ENCODE peak calls at places on chromosomes 1 and 21, in nine cellular contexts. One of them, this sample, is unnamed.

GRCh38 chr1:205440476-205441317 is 15.1 kb downstream of the BLACAT1 start:
- DNase-seq in brain microvascular endothelial cell: peak; percentile 17
- DNase-seq in bronchial epithelial cell: peak; percentile 96
- DNase-seq in choroid plexus epithelial cell: peak; percentile 49
- DNase-seq in OCI-LY7: peak; percentile 68
- DNase-seq in fibroblast of the aortic adventitia: no peak
- DNase-seq in endothelial cell: peak; percentile 47
- DNase-seq in mesothelial cell of epicardium: no peak
- DNase-seq in pancreas: peak; percentile 60
- DNase-seq in this sample: peak; percentile 4

GRCh38 chr1:53075761-53076163 is 13.7 kb downstream of the PODN start:
- DNase-seq in brain microvascular endothelial cell: no peak
- DNase-seq in bronchial epithelial cell: no peak
- DNase-seq in choroid plexus epithelial cell: no peak
- DNase-seq in OCI-LY7: no peak
- DNase-seq in fibroblast of the aortic adventitia: no peak
- DNase-seq in endothelial cell: no peak
- DNase-seq in mesothelial cell of epicardium: peak; percentile 15
- DNase-seq in pancreas: no peak
- DNase-seq in this sample: no peak

GRCh38 chr1:18898567-18898966 is 3.8 kb downstream of the ALDH4A1 start:
- DNase-seq in brain microvascular endothelial cell: no peak
- DNase-seq in bronchial epithelial cell: no peak
- DNase-seq in choroid plexus epithelial cell: no peak
- DNase-seq in OCI-LY7: no peak
- DNase-seq in fibroblast of the aortic adventitia: no peak
- DNase-seq in endothelial cell: no peak
- DNase-seq in mesothelial cell of epicardium: no peak
- DNase-seq in pancreas: no peak
- DNase-seq in this sample: no peak

GRCh38 chr1:94081566-94082344 is 39.2 kb downstream of the ABCA4 start:
- DNase-seq in brain microvascular endothelial cell: peak; percentile 70
- DNase-seq in bronchial epithelial cell: peak; percentile 99
- DNase-seq in choroid plexus epithelial cell: peak; percentile 90
- DNase-seq in OCI-LY7: no peak
- DNase-seq in fibroblast of the aortic adventitia: peak; percentile 62
- DNase-seq in endothelial cell: no peak
- DNase-seq in mesothelial cell of epicardium: no peak
- DNase-seq in pancreas: no peak
- DNase-seq in this sample: peak; percentile 69

GRCh38 chr1:241101622-241102021 is 255.4 kb downstream of the RGS7 start:
- DNase-seq in brain microvascular endothelial cell: no peak
- DNase-seq in bronchial epithelial cell: no peak
- DNase-seq in choroid plexus epithelial cell: no peak
- DNase-seq in OCI-LY7: no peak
- DNase-seq in fibroblast of the aortic adventitia: no peak
- DNase-seq in endothelial cell: no peak
- DNase-seq in mesothelial cell of epicardium: no peak
- DNase-seq in pancreas: no peak
- DNase-seq in this sample: no peak

GRCh38 chr1:30700528-30701265 is 22.7 kb downstream of the MATN1 start:
- DNase-seq in brain microvascular endothelial cell: peak; percentile 67
- DNase-seq in bronchial epithelial cell: peak; percentile 65
- DNase-seq in choroid plexus epithelial cell: peak; percentile 73
- DNase-seq in OCI-LY7: no peak
- DNase-seq in fibroblast of the aortic adventitia: peak; percentile 77
- DNase-seq in endothelial cell: no peak
- DNase-seq in mesothelial cell of epicardium: no peak
- DNase-seq in pancreas: no peak
- DNase-seq in this sample: peak; percentile 67

GRCh38 chr1:209875510-209875909 is 47.7 kb downstream of the UTP25 start:
- DNase-seq in brain microvascular endothelial cell: peak; percentile 78
- DNase-seq in bronchial epithelial cell: peak; percentile 52
- DNase-seq in choroid plexus epithelial cell: peak; percentile 94
- DNase-seq in OCI-LY7: no peak
- DNase-seq in fibroblast of the aortic adventitia: peak; percentile 64
- DNase-seq in endothelial cell: peak; percentile 13
- DNase-seq in mesothelial cell of epicardium: no peak
- DNase-seq in pancreas: no peak
- DNase-seq in this sample: peak; percentile 58

GRCh38 chr21:37871121-37871862 is 45.0 kb downstream of the KCNJ6 start:
- DNase-seq in brain microvascular endothelial cell: peak; percentile 74
- DNase-seq in bronchial epithelial cell: peak; percentile 26
- DNase-seq in choroid plexus epithelial cell: peak; percentile 83
- DNase-seq in OCI-LY7: no peak
- DNase-seq in fibroblast of the aortic adventitia: peak; percentile 47
- DNase-seq in endothelial cell: no peak
- DNase-seq in mesothelial cell of epicardium: no peak
- DNase-seq in pancreas: no peak
- DNase-seq in this sample: peak; percentile 69

GRCh38 chr1:154727409-154727808 is 119.4 kb upstream of the ADAR start:
- DNase-seq in brain microvascular endothelial cell: no peak
- DNase-seq in bronchial epithelial cell: no peak
- DNase-seq in choroid plexus epithelial cell: no peak
- DNase-seq in OCI-LY7: no peak
- DNase-seq in fibroblast of the aortic adventitia: no peak
- DNase-seq in endothelial cell: no peak
- DNase-seq in mesothelial cell of epicardium: no peak
- DNase-seq in pancreas: no peak
- DNase-seq in this sample: no peak

GRCh38 chr1:143720087-143721023 is 251.4 kb downstream of the FAM72C start:
- DNase-seq in brain microvascular endothelial cell: no peak
- DNase-seq in bronchial epithelial cell: no peak
- DNase-seq in choroid plexus epithelial cell: no peak
- DNase-seq in OCI-LY7: no peak
- DNase-seq in fibroblast of the aortic adventitia: no peak
- DNase-seq in endothelial cell: peak; percentile 24
- DNase-seq in mesothelial cell of epicardium: no peak
- DNase-seq in pancreas: peak; percentile 78
- DNase-seq in this sample: no peak

DNA sequence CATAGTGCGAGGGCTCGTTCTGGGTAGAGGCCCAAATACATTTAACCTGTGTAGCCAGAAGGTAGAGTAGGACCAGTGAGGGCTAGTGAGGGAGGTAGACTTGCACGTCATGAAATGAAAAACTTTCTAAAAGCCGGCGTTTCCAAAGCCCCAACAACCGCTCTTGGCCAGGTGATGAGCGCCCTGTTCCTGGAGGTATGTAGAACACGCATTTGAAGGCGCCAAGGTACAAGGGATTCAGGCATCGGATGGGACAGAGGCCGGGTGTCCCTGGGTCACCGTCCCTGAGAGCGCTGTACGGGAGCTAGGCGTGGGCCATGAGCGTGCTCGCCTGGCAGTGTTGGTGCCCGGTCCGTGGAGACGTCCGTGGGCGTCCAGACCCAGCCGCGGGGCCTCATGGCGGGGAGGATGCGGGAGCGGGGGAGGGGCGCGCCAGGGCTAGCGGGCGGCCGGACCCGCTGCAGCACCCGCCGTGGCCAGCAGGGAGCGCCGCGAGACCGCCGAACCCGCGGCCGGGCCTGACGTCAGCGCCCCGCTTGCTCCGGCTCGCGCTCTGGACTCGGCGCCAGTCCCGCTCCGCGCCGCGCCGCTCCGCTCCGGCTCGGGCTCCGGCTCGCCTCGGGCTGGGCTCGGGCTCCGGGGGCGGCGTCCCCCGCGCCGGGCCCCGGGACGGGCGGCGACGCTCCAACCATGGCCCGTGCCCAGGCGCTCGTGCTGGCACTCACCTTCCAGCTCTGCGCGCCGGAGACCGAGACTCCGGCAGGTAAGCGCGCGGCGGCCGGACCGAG is at the start of gene PTPRU:
- DNase-seq in brain microvascular endothelial cell: peak; percentile 24
- DNase-seq in bronchial epithelial cell: peak; percentile 33
- DNase-seq in choroid plexus epithelial cell: peak; percentile 74
- DNase-seq in OCI-LY7: peak; percentile 73
- DNase-seq in fibroblast of the aortic adventitia: peak; percentile 49
- DNase-seq in endothelial cell: peak; percentile 93
- DNase-seq in mesothelial cell of epicardium: peak; percentile 87
- DNase-seq in pancreas: peak; percentile 73
- DNase-seq in this sample: peak; percentile 39
- TF ChIP-seq CTCF in brain microvascular endothelial cell: peak; percentile 45
- TF ChIP-seq CTCF in bronchial epithelial cell: peak; percentile 60
- TF ChIP-seq CTCF in choroid plexus epithelial cell: peak; percentile 42
- TF ChIP-seq CTCF in OCI-LY7: peak; percentile 71
- TF ChIP-seq CTCF in fibroblast of the aortic adventitia: peak; percentile 52
- TF ChIP-seq CTCF in endothelial cell: peak; percentile 92
- TF ChIP-seq CTCF in mesothelial cell of epicardium: peak; percentile 84
- TF ChIP-seq CTCF in pancreas: peak; percentile 73
- TF ChIP-seq CTCF in this sample: peak; percentile 88

DNA sequence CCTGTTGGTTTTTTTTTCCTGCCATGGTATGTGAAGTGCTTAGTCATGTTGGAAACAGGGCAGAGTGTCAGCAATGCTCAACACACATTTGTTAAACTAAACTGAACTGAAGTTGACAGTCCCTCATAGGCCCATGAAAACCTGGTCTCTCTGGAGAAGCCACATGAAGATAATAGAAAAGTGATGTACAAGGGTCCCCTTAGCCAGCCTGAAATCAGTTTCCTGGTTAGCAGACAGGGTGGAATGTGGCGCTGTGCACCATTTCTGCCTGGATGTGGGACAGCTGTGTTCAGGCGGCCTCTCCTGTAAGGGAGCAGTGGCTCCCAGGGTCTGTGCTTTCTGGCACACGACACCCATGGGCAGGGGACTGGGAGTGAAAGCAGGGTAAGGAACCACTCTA is 9.9 kb upstream of the CHI3L1 start:
- DNase-seq in brain microvascular endothelial cell: no peak
- DNase-seq in bronchial epithelial cell: no peak
- DNase-seq in choroid plexus epithelial cell: peak; percentile 23
- DNase-seq in OCI-LY7: no peak
- DNase-seq in fibroblast of the aortic adventitia: peak; percentile 20
- DNase-seq in endothelial cell: no peak
- DNase-seq in mesothelial cell of epicardium: no peak
- DNase-seq in pancreas: no peak
- DNase-seq in this sample: no peak
- TF ChIP-seq CTCF in brain microvascular endothelial cell: peak; percentile 27
- TF ChIP-seq CTCF in bronchial epithelial cell: no peak
- TF ChIP-seq CTCF in choroid plexus epithelial cell: peak; percentile 35
- TF ChIP-seq CTCF in OCI-LY7: no peak
- TF ChIP-seq CTCF in fibroblast of the aortic adventitia: peak; percentile 21
- TF ChIP-seq CTCF in endothelial cell: no peak
- TF ChIP-seq CTCF in mesothelial cell of epicardium: no peak
- TF ChIP-seq CTCF in pancreas: no peak
- TF ChIP-seq CTCF in this sample: peak; percentile 40

GRCh38 chr1:156338180-156338973 is at the start of the genes CCT3 and TSACC:
- DNase-seq in brain microvascular endothelial cell: peak; percentile 100
- DNase-seq in bronchial epithelial cell: peak; percentile 99
- DNase-seq in choroid plexus epithelial cell: peak; percentile 100
- DNase-seq in OCI-LY7: peak; percentile 99
- DNase-seq in fibroblast of the aortic adventitia: peak; percentile 100
- DNase-seq in endothelial cell: peak; percentile 99
- DNase-seq in mesothelial cell of epicardium: peak; percentile 98
- DNase-seq in pancreas: peak; percentile 99
- DNase-seq in this sample: peak; percentile 100

GRCh38 chr1:156337888-156338179 is 258 bp downstream of the CCT3 start:
- DNase-seq in brain microvascular endothelial cell: no peak
- DNase-seq in bronchial epithelial cell: no peak
- DNase-seq in choroid plexus epithelial cell: no peak
- DNase-seq in OCI-LY7: no peak
- DNase-seq in fibroblast of the aortic adventitia: no peak
- DNase-seq in endothelial cell: no peak
- DNase-seq in mesothelial cell of epicardium: no peak
- DNase-seq in pancreas: no peak
- DNase-seq in this sample: no peak

GRCh38 chr1:156337052-156337887 is 822 bp downstream of the CCT3 start:
- DNase-seq in brain microvascular endothelial cell: no peak
- DNase-seq in bronchial epithelial cell: peak; percentile 10
- DNase-seq in choroid plexus epithelial cell: no peak
- DNase-seq in OCI-LY7: peak; percentile 8
- DNase-seq in fibroblast of the aortic adventitia: peak; percentile 27
- DNase-seq in endothelial cell: no peak
- DNase-seq in mesothelial cell of epicardium: no peak
- DNase-seq in pancreas: no peak
- DNase-seq in this sample: no peak

GRCh38 chr1:156336242-156336641 is 1.9 kb downstream of the CCT3 start:
- DNase-seq in brain microvascular endothelial cell: no peak
- DNase-seq in bronchial epithelial cell: peak; percentile 15
- DNase-seq in choroid plexus epithelial cell: peak; percentile 24
- DNase-seq in OCI-LY7: peak; percentile 54
- DNase-seq in fibroblast of the aortic adventitia: no peak
- DNase-seq in endothelial cell: no peak
- DNase-seq in mesothelial cell of epicardium: no peak
- DNase-seq in pancreas: no peak
- DNase-seq in this sample: no peak
- TF ChIP-seq CTCF in brain microvascular endothelial cell: peak; percentile 22
- TF ChIP-seq CTCF in bronchial epithelial cell: peak; percentile 17
- TF ChIP-seq CTCF in choroid plexus epithelial cell: peak; percentile 41
- TF ChIP-seq CTCF in OCI-LY7: peak; percentile 78
- TF ChIP-seq CTCF in fibroblast of the aortic adventitia: no peak
- TF ChIP-seq CTCF in endothelial cell: no peak
- TF ChIP-seq CTCF in mesothelial cell of epicardium: no peak
- TF ChIP-seq CTCF in pancreas: no peak
- TF ChIP-seq CTCF in this sample: peak; percentile 59

GRCh38 chr1:109181085-109181806 is 32.5 kb upstream of the SARS1 start:
- DNase-seq in brain microvascular endothelial cell: no peak
- DNase-seq in bronchial epithelial cell: no peak
- DNase-seq in choroid plexus epithelial cell: peak; percentile 57
- DNase-seq in OCI-LY7: no peak
- DNase-seq in fibroblast of the aortic adventitia: peak; percentile 54
- DNase-seq in endothelial cell: no peak
- DNase-seq in mesothelial cell of epicardium: no peak
- DNase-seq in pancreas: peak; percentile 57
- DNase-seq in this sample: no peak

GRCh38 chr1:109184657-109185056 is 29.1 kb upstream of the SARS1 start:
- DNase-seq in brain microvascular endothelial cell: no peak
- DNase-seq in bronchial epithelial cell: peak; percentile 12
- DNase-seq in choroid plexus epithelial cell: no peak
- DNase-seq in OCI-LY7: no peak
- DNase-seq in fibroblast of the aortic adventitia: no peak
- DNase-seq in endothelial cell: no peak
- DNase-seq in mesothelial cell of epicardium: no peak
- DNase-seq in pancreas: no peak
- DNase-seq in this sample: no peak

GRCh38 chr1:109181807-109182163 is 31.9 kb upstream of the SARS1 start:
- DNase-seq in brain microvascular endothelial cell: no peak
- DNase-seq in bronchial epithelial cell: no peak
- DNase-seq in choroid plexus epithelial cell: no peak
- DNase-seq in OCI-LY7: no peak
- DNase-seq in fibroblast of the aortic adventitia: no peak
- DNase-seq in endothelial cell: no peak
- DNase-seq in mesothelial cell of epicardium: no peak
- DNase-seq in pancreas: no peak
- DNase-seq in this sample: no peak

GRCh38 chr1:109185357-109185756 is 28.4 kb upstream of the SARS1 start:
- DNase-seq in brain microvascular endothelial cell: peak; percentile 13
- DNase-seq in bronchial epithelial cell: peak; percentile 69
- DNase-seq in choroid plexus epithelial cell: no peak
- DNase-seq in OCI-LY7: no peak
- DNase-seq in fibroblast of the aortic adventitia: no peak
- DNase-seq in endothelial cell: no peak
- DNase-seq in mesothelial cell of epicardium: no peak
- DNase-seq in pancreas: no peak
- DNase-seq in this sample: no peak

DNA sequence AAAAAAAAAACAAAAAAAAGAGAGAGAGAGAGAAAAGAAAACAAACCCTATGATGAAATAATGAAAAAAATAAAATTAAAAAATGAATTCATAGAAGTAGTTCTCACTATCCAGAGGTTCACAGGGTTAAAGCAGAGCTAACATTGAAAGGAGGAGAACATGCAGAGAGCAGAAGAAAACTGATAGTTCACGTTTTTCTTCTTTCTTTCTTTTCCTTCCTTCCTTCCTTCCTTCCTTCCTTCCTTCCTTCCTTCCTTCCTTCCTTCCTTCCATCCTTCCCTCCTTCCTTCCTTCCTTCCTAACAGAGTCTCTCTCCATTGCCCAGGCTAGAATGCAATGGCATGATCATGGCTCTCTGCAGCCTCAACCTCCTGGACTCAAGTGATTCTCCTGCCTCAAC is 30.4 kb upstream of the SARS1 start:
- DNase-seq in brain microvascular endothelial cell: no peak
- DNase-seq in bronchial epithelial cell: no peak
- DNase-seq in choroid plexus epithelial cell: no peak
- DNase-seq in OCI-LY7: no peak
- DNase-seq in fibroblast of the aortic adventitia: no peak
- DNase-seq in endothelial cell: no peak
- DNase-seq in mesothelial cell of epicardium: no peak
- DNase-seq in pancreas: no peak
- DNase-seq in this sample: no peak
- TF ChIP-seq CTCF in brain microvascular endothelial cell: no peak
- TF ChIP-seq CTCF in bronchial epithelial cell: no peak
- TF ChIP-seq CTCF in choroid plexus epithelial cell: no peak
- TF ChIP-seq CTCF in OCI-LY7: no peak
- TF ChIP-seq CTCF in fibroblast of the aortic adventitia: no peak
- TF ChIP-seq CTCF in endothelial cell: no peak
- TF ChIP-seq CTCF in mesothelial cell of epicardium: no peak
- TF ChIP-seq CTCF in pancreas: no peak
- TF ChIP-seq CTCF in this sample: no peak